ENCODE peak calls at places on chromosomes 5 and 9, in six cellular contexts. V, B, I, T, Z and P are unnamed samples.

GRCh38 chr5:1499851-1500250 is 23.9 kb downstream of the LPCAT1 start:
- DNase-seq in B (no peak), I (no peak), Z (no peak), V (no peak), T (no peak), P (no peak)

GRCh38 chr9:120841930-120842684 is 615 bp downstream of the PSMD5 start:
- DNase-seq in V (no peak), Z (no peak), I (no peak), B (peak), T (no peak), P (peak)

GRCh38 chr5:1382248-1382700 is 37.4 kb upstream of the CLPTM1L start:
- DNase-seq in T (no peak), V (no peak), Z (no peak), I (no peak), B (no peak), P (no peak)

GRCh38 chr9:89996717-89997116 is 391.9 kb downstream of the GADD45G start:
- DNase-seq in T (no peak), I (no peak), V (no peak), B (no peak), Z (peak), P (peak)

GRCh38 chr5:73644385-73644963 is 18.5 kb downstream of the ARHGEF28 start:
- DNase-seq in T (no peak), Z (no peak), V (no peak), I (no peak), B (no peak), P (no peak)

GRCh38 chr5:10307206-10308148 is at the start of gene CMBL:
- DNase-seq in V (peak), Z (peak), T (peak), I (peak), B (peak), P (peak)

GRCh38 chr9:127711226-127711701 is 4.2 kb downstream of the PTRH1 start:
- DNase-seq in V (no peak), B (no peak), T (no peak), I (no peak), Z (no peak), P (no peak)

GRCh38 chr5:1514027-1514818 is 9.5 kb downstream of the LPCAT1 start:
- DNase-seq in V (peak), I (no peak), Z (no peak), B (no peak), T (no peak), P (no peak)

GRCh38 chr5:67149933-67150523 is 46.6 kb downstream of the CD180 start:
- DNase-seq in Z (no peak), B (peak), V (no peak), T (peak), I (no peak), P (no peak)

GRCh38 chr5:148849461-148849860 is 23.1 kb downstream of the ADRB2 start:
- DNase-seq in V (no peak), I (no peak), Z (no peak), B (no peak), T (no peak), P (peak)

GRCh38 chr9:123318192-123318591 is 37.8 kb upstream of the CRB2 start:
- DNase-seq in V (no peak), B (no peak), I (no peak), T (no peak), Z (no peak), P (no peak)

GRCh38 chr5:112998296-112998695 is 21.7 kb downstream of the DCP2 start:
- DNase-seq in V (no peak), Z (no peak), I (no peak), T (no peak), B (no peak), P (no peak)

GRCh38 chr9:95082401-95083084 is 235.0 kb downstream of the FANCC start:
- DNase-seq in V (no peak), I (no peak), Z (no peak), T (no peak), B (no peak), P (no peak)

GRCh38 chr9:129347323-129348120 is 169.5 kb upstream of the IER5L start:
- DNase-seq in Z (no peak), B (no peak), I (no peak), V (no peak), T (peak), P (no peak)

GRCh38 chr5:154273028-154273617 is 82.6 kb downstream of the GALNT10 start:
- DNase-seq in V (no peak), Z (no peak), B (no peak), T (no peak), I (no peak), P (peak)

GRCh38 chr5:102579379-102579778 is 80.6 kb upstream of the SLCO6A1 start:
- DNase-seq in B (no peak), Z (no peak), T (no peak), V (no peak), I (no peak), P (no peak)

GRCh38 chr9:88197016-88197415 is 58.7 kb upstream of the SPATA31C2 start:
- DNase-seq in T (peak), B (peak), I (no peak), V (no peak), Z (no peak), P (peak)

GRCh38 chr5:135107101-135107500 is 73.1 kb upstream of the PITX1 start:
- DNase-seq in V (no peak), I (no peak), B (no peak), Z (no peak), T (no peak), P (no peak)

GRCh38 chr5:34765662-34766061 is 73.3 kb upstream of the TTC23L start:
- DNase-seq in B (no peak), V (no peak), Z (no peak), T (no peak), I (no peak), P (no peak)